ENCODE peak calls at places on chromosomes 4 and X, in four cellular contexts. Q is HepG2, X is K562, W is H1. T is an unnamed sample.

GRCh38 chr4:3031357-3032064 is 42.8 kb downstream of the HTT-AS start:
- DNase-seq in Q (no peak), X (no peak), W (no peak), T (no peak)

GRCh38 chrX:140766024-140766611 is 56.6 kb downstream of the LINC00632 start:
- DNase-seq in Q (peak; percentile 27), X (peak; percentile 28), W (peak; percentile 53), T (no peak)

GRCh38 chrX:136627381-136627780 is 20.6 kb upstream of the CD40LG start:
- DNase-seq in Q (no peak), X (no peak), W (no peak), T (no peak)

GRCh38 chrX:118560380-118560932 is 64.8 kb downstream of the DOCK11 start:
- DNase-seq in Q (no peak), X (no peak), W (no peak), T (no peak)

GRCh38 chr4:53541577-53542206 is 49.6 kb downstream of the LNX1 start:
- DNase-seq in Q (no peak), X (no peak), W (no peak), T (no peak)

GRCh38 chrX:9379697-9380551 is 84.9 kb upstream of the TBL1X start:
- DNase-seq in Q (peak; percentile 16), X (no peak), W (no peak), T (no peak)

GRCh38 chr4:106614446-106614845 is 245.9 kb upstream of the GIMD1 start:
- DNase-seq in Q (peak; percentile 5), X (no peak), W (no peak), T (no peak)

GRCh38 chr4:182806259-182807252 is 110.6 kb downstream of the DCTD start:
- DNase-seq in Q (peak; percentile 35), X (peak; percentile 77), W (peak; percentile 98), T (no peak)

GRCh38 chr4:185229021-185229818 is 19.8 kb downstream of the SNX25 start:
- DNase-seq in Q (no peak), X (no peak), W (no peak), T (no peak)

GRCh38 chrX:155893513-155893912 is 12.4 kb downstream of the VAMP7 start:
- DNase-seq in Q (no peak), X (no peak), W (no peak), T (no peak)

GRCh38 chrX:34656842-34657780 is at the start of gene TMEM47:
- DNase-seq in Q (no peak), X (peak; percentile 27), W (peak; percentile 72), T (no peak)

GRCh38 chr4:23374280-23374679 is 515.6 kb downstream of the PPARGC1A start:
- DNase-seq in Q (no peak), X (no peak), W (no peak), T (no peak)

GRCh38 chr4:15898902-15899301 is 39.6 kb downstream of the FGFBP1 start:
- DNase-seq in Q (no peak), X (no peak), W (no peak), T (no peak)

GRCh38 chr4:75549019-75549418 is 6.8 kb upstream of the ODAPH start:
- DNase-seq in Q (no peak), X (no peak), W (no peak), T (no peak)

GRCh38 chrX:24668111-24668510 is 21.0 kb upstream of the PCYT1B start:
- DNase-seq in Q (no peak), X (no peak), W (no peak), T (no peak)

GRCh38 chr4:93199492-93199891 is 629.1 kb upstream of the ATOH1 start:
- DNase-seq in Q (peak; percentile 41), X (no peak), W (no peak), T (no peak)

GRCh38 chr4:62457356-62457755 is 1257.2 kb downstream of the ADGRL3 start:
- DNase-seq in Q (no peak), X (no peak), W (no peak), T (no peak)

GRCh38 chr4:25814323-25814722 is 48.5 kb downstream of the SEL1L3 start:
- DNase-seq in Q (no peak), X (no peak), W (no peak), T (no peak)

GRCh38 chr4:47698837-47699236 is 139.0 kb downstream of the CORIN start:
- DNase-seq in Q (peak; percentile 47), X (no peak), W (no peak), T (no peak)

GRCh38 chrX:102599950-102600579 is 750 bp downstream of the ARMCX5 start:
- DNase-seq in Q (no peak), X (no peak), W (no peak), T (no peak)

GRCh38 chr4:107896158-107896645 is 35.1 kb upstream of the CYP2U1 start:
- DNase-seq in Q (peak; percentile 36), X (no peak), W (no peak), T (no peak)

GRCh38 chr4:136302566-136302965 is 1229.7 kb downstream of the PCDH18 start:
- DNase-seq in Q (no peak), X (no peak), W (no peak), T (no peak)

GRCh38 chr4:869776-870175 is 43.8 kb upstream of the CPLX1 start:
- DNase-seq in Q (no peak), X (no peak), W (no peak), T (no peak)

GRCh38 chrX:134949271-134949670 is 41.5 kb upstream of the SMIM10 start:
- DNase-seq in Q (peak; percentile 69), X (no peak), W (no peak), T (no peak)

DNA sequence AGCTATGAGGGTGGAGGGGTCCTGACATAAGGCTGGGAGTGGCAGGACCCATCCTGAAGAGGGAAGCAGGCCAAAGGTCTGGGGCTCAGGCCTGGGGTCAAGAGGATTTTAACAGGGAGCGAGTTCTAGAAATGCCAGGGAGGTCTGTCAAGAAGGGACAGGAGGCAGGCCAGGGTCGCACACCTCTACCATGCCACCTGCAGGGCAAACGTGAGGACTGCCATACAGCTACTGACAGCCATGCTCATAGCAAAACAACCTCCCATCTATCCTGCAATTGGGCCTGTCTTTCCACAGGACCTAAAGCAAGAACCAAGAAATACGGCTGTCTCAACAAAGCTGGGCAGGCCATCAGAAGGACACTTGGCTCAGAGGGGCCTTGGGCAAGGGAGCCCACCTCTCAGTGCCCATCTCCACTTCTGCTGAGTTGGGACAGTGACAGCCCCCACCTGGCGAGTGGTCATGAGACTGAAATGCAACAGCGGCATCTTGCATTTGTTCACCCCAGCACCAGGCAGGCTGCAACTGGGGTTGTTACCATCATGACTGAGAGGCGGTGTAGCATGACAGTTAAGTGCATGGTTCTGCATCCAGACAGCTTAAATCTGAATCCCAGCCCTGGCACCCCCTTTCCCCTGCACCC is 92.7 kb downstream of the WFS1 start:
- DNase-seq in Q (no peak), X (no peak), W (no peak), T (no peak)
- TF ChIP-seq ATF2 in Q (no peak), X (no peak), W (no peak), T (no peak)

GRCh38 chrX:150517303-150517896 is 51.0 kb upstream of the MTM1 start:
- DNase-seq in Q (no peak), X (no peak), W (no peak), T (no peak)
- TF ChIP-seq JUND in Q (no peak), X (no peak), W (no peak), T (no peak)

DNA sequence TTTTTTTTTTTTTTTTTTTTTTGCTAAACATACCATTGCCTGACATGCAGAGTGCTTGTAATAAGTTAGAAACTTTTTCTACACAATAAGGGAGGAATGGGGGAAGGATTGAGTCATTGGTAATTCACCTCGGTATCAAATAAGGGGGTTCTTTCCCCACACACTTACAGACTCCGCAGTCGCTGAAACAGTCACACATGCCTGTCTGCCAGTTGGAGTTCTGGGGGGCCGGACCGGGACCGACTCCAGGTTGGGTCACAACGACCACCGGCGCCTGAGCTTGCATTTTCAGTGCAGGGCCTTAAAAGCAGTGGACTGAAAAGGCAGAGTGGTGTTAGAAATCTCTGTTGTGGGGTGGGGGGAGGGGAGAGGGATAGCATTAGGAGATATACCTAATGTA is 6.9 kb downstream of the PLAC8 start:
- DNase-seq in Q (no peak), X (no peak), W (no peak), T (no peak)
- TF ChIP-seq ATF2 in Q (no peak), X (no peak), W (no peak), T (no peak)

GRCh38 chr4:158033416-158033863 is 139.4 kb downstream of the GASK1B start:
- DNase-seq in Q (peak; percentile 19), X (no peak), W (no peak), T (no peak)

GRCh38 chr4:158035662-158036195 is 137.1 kb downstream of the GASK1B start:
- DNase-seq in Q (no peak), X (no peak), W (no peak), T (no peak)

GRCh38 chr4:158036998-158037397 is 135.8 kb downstream of the GASK1B start:
- DNase-seq in Q (peak; percentile 35), X (no peak), W (no peak), T (no peak)

GRCh38 chr4:158038718-158039117 is 134.1 kb downstream of the GASK1B start:
- DNase-seq in Q (no peak), X (no peak), W (no peak), T (no peak)

DNA sequence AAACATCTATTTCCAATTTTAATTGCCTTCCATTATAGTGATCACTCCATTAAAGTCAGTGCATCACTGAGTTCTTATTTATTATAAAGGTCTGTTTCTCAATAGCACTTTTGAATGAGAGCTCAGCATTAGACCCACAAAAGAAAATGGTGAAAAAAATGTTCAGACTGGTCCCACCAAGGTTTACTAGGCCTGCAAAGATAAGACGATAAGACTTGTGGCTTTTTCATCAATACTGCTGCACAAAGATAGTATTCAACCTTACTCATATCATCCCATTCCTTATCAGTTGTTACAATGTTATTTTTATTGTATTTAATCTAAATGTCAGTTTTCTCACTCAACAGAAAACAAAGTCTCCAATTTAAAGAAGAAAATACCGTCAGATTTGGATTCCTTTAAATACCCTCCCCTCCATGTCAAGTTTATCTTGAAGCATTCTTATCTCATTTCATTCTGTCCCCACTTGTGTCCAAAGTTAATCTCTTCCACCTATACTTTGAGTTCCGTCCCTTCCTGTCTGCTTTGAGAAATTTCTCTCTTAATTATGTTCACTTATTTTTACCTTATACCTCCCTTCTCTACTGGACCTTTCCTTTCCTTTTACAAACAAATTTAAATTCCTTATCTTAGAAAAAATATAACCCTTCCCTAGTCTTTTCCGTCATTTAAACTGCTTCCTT is 140.0 kb downstream of the GASK1B start:
- DNase-seq in Q (no peak), X (no peak), W (no peak), T (no peak)
- TF ChIP-seq JUND in Q (no peak), X (no peak), W (no peak), T (no peak)

GRCh38 chr4:8158710-8159521 is at the start of gene ABLIM2:
- DNase-seq in Q (peak; percentile 92), X (peak; percentile 99), W (peak; percentile 99), T (peak; percentile 87)

GRCh38 chr4:8159522-8160232 is 1.1 kb upstream of the ABLIM2 start:
- DNase-seq in Q (no peak), X (no peak), W (no peak), T (no peak)

GRCh38 chr4:8156617-8157016 is 2.0 kb downstream of the ABLIM2 start:
- DNase-seq in Q (peak; percentile 12), X (no peak), W (no peak), T (no peak)

GRCh38 chr4:8157496-8157895 is 1.1 kb downstream of the ABLIM2 start:
- DNase-seq in Q (no peak), X (no peak), W (no peak), T (no peak)

GRCh38 chr4:8157944-8158709 is 486 bp downstream of the ABLIM2 start:
- DNase-seq in Q (no peak), X (no peak), W (peak; percentile 65), T (no peak)
- TF ChIP-seq ATF2 in Q (no peak), X (no peak), W (no peak), T (no peak)

GRCh38 chrX:54357414-54358377 is at the start of gene WNK3:
- DNase-seq in Q (peak; percentile 0), X (no peak), W (peak; percentile 80), T (no peak)
- TF ChIP-seq JUND in Q (no peak), X (no peak), W (no peak), T (no peak)

T was measured in GM12878.